ENCODE peak calls at places on chromosomes 12 and 14, in five cellular contexts. W is lower leg skin; B is GM20000; P is brain microvascular endothelial cell; U is activated CD8-positive, alpha-beta T cell treated with anti-CD3 and anti-CD28 coated beads for 36 hours. R is an unnamed sample.

GRCh38 chr12:54338682-54339296 is 13.9 kb downstream of the COPZ1 start:
- DNase-seq in U (no peak), P (no peak), B (no peak), W (no peak), R (no peak)

GRCh38 chr14:55914771-55915170 is 203.4 kb upstream of the PELI2 start:
- DNase-seq in P (no peak), B (no peak), W (no peak), U (no peak), R (no peak)

GRCh38 chr14:71885301-71885700 is 46.9 kb upstream of the RGS6 start:
- DNase-seq in P (no peak), U (no peak), B (no peak), W (no peak), R (no peak)

GRCh38 chr14:82125963-82126362 is 592.3 kb upstream of the SEL1L start:
- DNase-seq in U (no peak), W (no peak), B (no peak), P (no peak), R (no peak)

GRCh38 chr14:49586673-49587460 is 687 bp upstream of the RPS29 start:
- DNase-seq in W (no peak), U (peak), P (peak), B (peak), R (peak)

GRCh38 chr12:57127101-57127709 is 1.1 kb upstream of the LRP1 start:
- DNase-seq in U (peak), P (no peak), B (peak), W (peak), R (no peak)

GRCh38 chr12:2322554-2323120 is 269.9 kb downstream of the CACNA1C start:
- DNase-seq in W (no peak), B (no peak), U (no peak), P (no peak), R (no peak)

GRCh38 chr12:75815756-75816155 is 215.8 kb downstream of the PHLDA1 start:
- DNase-seq in W (no peak), P (peak), U (no peak), B (no peak), R (no peak)

GRCh38 chr14:101620039-101620788 is 58.9 kb downstream of the DIO3 start:
- DNase-seq in U (no peak), W (no peak), P (no peak), B (no peak), R (no peak)

GRCh38 chr14:73755434-73756014 is 41.3 kb upstream of the PNMA1 start:
- DNase-seq in P (no peak), W (peak), U (no peak), B (peak), R (peak)

GRCh38 chr14:30389134-30389900 is 169.6 kb upstream of the G2E3 start:
- DNase-seq in U (no peak), B (no peak), W (peak), P (no peak), R (peak)

GRCh38 chr12:27592548-27592947 is 68.5 kb downstream of the PPFIBP1 start:
- DNase-seq in W (peak), U (peak), B (peak), P (peak), R (no peak)

GRCh38 chr12:95088339-95088738 is 14.9 kb upstream of the NR2C1 start:
- DNase-seq in W (no peak), U (no peak), B (no peak), P (no peak), R (peak)

GRCh38 chr14:95392841-95393240 is 73.1 kb upstream of the CLMN start:
- DNase-seq in P (no peak), B (no peak), U (no peak), W (no peak), R (no peak)

GRCh38 chr12:113088971-113089756 is 32.6 kb downstream of the DTX1 start:
- DNase-seq in U (peak), P (no peak), W (no peak), B (peak), R (no peak)

GRCh38 chr14:74962493-74962892 is 7.1 kb upstream of the PGF start:
- DNase-seq in W (no peak), B (no peak), U (no peak), P (no peak), R (no peak)

GRCh38 chr12:92619730-92620684 is 82.8 kb upstream of the PLEKHG7 start:
- DNase-seq in P (no peak), B (no peak), W (no peak), U (no peak), R (peak)

GRCh38 chr12:61804301-61804700 is 455.9 kb upstream of the USP15 start:
- DNase-seq in U (no peak), B (no peak), P (no peak), W (no peak), R (no peak)

GRCh38 chr12:92927436-92928116 is 1.5 kb downstream of the EEA1 start:
- DNase-seq in U (no peak), W (no peak), B (peak), P (peak), R (peak)

GRCh38 chr12:4645023-4645422 is 3.8 kb downstream of the AKAP3 start:
- DNase-seq in W (no peak), P (no peak), U (no peak), B (no peak), R (no peak)

GRCh38 chr14:33848706-33849454 is 102.0 kb downstream of the EGLN3 start:
- DNase-seq in W (no peak), B (peak), U (peak), P (peak), R (no peak)

GRCh38 chr14:88563845-88564244 is 1.0 kb downstream of the ZC3H14 start:
- DNase-seq in W (no peak), P (no peak), U (no peak), B (no peak), R (no peak)

GRCh38 chr12:11962795-11963347 is 107.9 kb upstream of the BCL2L14 start:
- DNase-seq in P (no peak), W (no peak), B (no peak), U (no peak), R (no peak)

GRCh38 chr14:34665785-34666425 is 36.0 kb upstream of the SNX6 start:
- DNase-seq in U (peak), P (peak), B (no peak), W (peak), R (peak)

GRCh38 chr14:63896278-63896720 is 43.5 kb downstream of the SYNE2 start:
- DNase-seq in P (peak), U (no peak), W (peak), B (no peak), R (peak)

GRCh38 chr14:79516009-79516408 is 695.3 kb downstream of the DIO2 start:
- DNase-seq in U (no peak), W (no peak), P (no peak), B (no peak), R (no peak)

GRCh38 chr14:73176673-73177072 is 40.4 kb downstream of the PSEN1 start:
- DNase-seq in W (no peak), B (no peak), P (no peak), U (no peak), R (no peak)

GRCh38 chr14:102424923-102425322 is 62.2 kb downstream of the TECPR2 start:
- DNase-seq in B (no peak), U (no peak), W (no peak), P (no peak), R (no peak)

GRCh38 chr12:127273621-127274020 is 993.3 kb upstream of the TMEM132C start:
- DNase-seq in B (no peak), P (peak), W (no peak), U (no peak), R (peak)

GRCh38 chr14:100862277-100862676 is 36.4 kb downstream of the MEG3 start:
- DNase-seq in U (no peak), W (no peak), P (no peak), B (no peak), R (peak)

GRCh38 chr12:47411961-47412360 is 293.9 kb downstream of the RPAP3 start:
- DNase-seq in U (no peak), B (no peak), P (no peak), W (no peak), R (no peak)

GRCh38 chr14:63435204-63435603 is 108.0 kb downstream of the PPP2R5E start:
- DNase-seq in W (no peak), U (no peak), P (no peak), B (no peak), R (no peak)

DNA sequence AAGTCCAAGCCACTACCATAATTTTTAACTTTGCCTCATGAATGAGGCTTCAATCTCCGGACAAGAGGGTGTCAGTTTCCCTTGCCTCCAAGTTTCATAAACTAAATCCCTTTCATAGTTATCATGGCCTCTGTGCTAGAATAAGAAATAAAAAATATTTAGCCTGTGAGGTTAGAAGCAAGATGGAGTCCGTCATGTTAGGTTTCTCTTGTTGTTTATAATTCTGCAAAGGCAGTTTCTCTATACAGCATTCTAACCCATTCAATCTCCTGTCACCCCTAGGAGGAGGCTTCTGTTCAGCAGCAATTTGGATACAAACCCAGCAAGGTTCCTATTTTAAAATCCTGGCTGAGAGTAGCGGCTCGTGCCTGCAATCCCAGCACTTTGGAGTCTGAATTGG is 15.8 kb upstream of the RAN start:
- DNase-seq in W (no peak), B (no peak), P (no peak), U (no peak), R (no peak)
- TF ChIP-seq CTCF in W (no peak), B (no peak), P (no peak), U (no peak), R (no peak)

GRCh38 chr12:132478433-132478803 is 11.5 kb upstream of the FBRSL1 start:
- DNase-seq in B (no peak), P (no peak), U (no peak), W (no peak), R (no peak)
- TF ChIP-seq CTCF in B (no peak), P (no peak), U (no peak), W (no peak), R (no peak)

DNA sequence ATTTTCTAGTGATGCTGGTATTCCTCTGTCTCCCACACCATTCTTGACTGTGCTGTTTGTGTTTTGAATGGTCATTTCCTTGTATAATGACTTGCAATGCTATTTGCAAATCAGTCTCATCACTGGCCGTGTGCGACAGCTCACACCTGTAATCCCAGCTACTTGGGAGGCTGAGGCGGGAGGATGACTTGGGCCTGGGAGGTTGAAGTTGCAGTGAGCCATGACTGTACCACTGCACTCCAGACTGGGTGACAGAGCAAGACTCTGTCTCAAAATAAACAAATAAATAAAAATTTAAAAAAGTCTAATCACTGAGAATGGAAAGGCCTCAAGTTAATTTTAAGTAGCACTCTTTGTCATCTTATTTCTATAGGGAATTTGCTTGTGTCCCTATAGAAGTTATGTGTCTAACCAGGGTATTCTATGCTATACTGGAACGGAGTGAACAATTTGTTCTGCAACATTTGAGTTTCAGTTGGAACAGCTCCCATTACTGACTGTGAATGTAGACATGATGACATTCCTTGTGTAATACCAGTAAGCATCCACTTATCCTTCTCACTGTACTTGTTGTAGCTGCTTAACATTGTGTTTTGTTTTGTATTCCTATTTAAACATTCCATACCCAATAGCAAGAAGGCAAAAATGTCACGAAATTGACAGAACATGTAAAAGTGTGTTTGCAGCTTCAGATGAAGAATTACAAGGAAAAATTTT is 126.3 kb downstream of the MGST1 start:
- DNase-seq in B (no peak), W (no peak), U (no peak), P (no peak), R (peak)
- TF ChIP-seq CTCF in B (no peak), W (no peak), U (no peak), P (no peak), R (no peak)

GRCh38 chr14:69247691-69248440 is 12.1 kb upstream of the GALNT16 start:
- DNase-seq in P (no peak), B (no peak), U (no peak), W (peak), R (peak)
- TF ChIP-seq CTCF in P (no peak), B (no peak), U (peak), W (no peak), R (peak)

GRCh38 chr12:121787063-121787774 is 6.3 kb downstream of the RHOF start:
- DNase-seq in P (no peak), U (peak), B (no peak), W (no peak), R (no peak)
- TF ChIP-seq CTCF in P (no peak), U (no peak), B (no peak), W (no peak), R (no peak)

DNA sequence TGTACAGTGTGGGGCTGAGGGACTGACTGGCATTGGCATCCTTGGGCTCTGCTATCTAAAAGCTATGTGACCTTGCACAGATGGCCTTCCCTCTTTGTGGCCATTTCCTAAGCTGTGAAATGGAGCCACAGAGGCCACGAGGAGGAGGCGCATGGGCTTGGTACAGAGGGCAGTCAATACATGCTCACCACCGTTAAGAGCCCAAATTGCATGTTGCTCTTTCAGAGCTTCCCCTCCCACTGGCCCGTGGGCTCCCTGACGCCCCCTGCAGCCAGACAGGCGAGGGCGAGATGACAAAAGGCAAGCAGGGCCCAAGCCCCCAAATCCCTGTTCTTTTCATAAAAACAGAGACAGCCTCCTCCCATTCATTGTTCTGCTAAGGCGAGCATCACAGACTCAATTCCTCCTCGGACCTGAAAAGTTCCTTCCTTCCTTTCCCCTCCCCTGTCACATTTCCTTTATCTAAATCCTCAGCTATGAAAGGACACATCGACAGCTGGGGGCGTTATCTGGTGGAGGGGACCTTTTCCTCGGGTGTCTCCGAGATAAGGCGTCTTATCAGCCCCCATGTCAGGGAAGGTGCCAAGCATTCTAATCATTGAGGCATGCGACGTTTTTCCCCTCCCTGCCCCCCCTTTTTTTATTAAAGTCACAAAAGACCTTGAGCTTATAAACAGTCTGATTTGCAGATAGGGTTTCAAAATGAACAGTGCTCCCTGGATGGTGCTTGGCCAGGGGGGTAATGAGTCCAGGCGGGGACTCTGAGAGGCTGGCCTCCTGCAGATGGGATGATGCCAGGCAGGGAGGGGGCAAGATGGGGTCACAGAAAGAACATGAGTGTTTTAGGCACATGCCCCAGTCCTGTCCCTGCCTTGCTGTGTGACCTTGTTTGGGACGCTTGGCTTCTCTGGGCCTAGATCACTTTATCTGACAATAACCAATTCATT is 26.4 kb downstream of the FAM222A start:
- DNase-seq in P (no peak), W (no peak), U (peak), B (no peak), R (no peak)
- TF ChIP-seq CTCF in P (peak), W (no peak), U (peak), B (no peak), R (no peak)

R was measured in foreskin fibroblast.